ENCODE peak calls at places on chromosomes 13 and 19, in seven cellular contexts. C is GM23338; N is IMR-90; H is retinal pigment epithelial cell; O is cardiac fibroblast; J is CD4-positive, alpha-beta T cell; V is Calu3. U is an unnamed sample.

GRCh38 chr13:21885714-21886224 is 214.9 kb downstream of the FGF9 start:
- DNase-seq in C (no peak), N (no peak), H (no peak), O (no peak), J (no peak), V (no peak), U (no peak)

GRCh38 chr19:18044825-18045304 is 36.9 kb downstream of the ARRDC2 start:
- DNase-seq in C (peak), N (peak), H (no peak), O (peak), J (peak), V (peak), U (peak)

GRCh38 chr13:46675016-46675415 is 121.9 kb downstream of the ESD start:
- DNase-seq in C (no peak), N (no peak), H (no peak), O (no peak), J (no peak), V (no peak), U (no peak)

GRCh38 chr19:27974082-27974513 is 1238.9 kb downstream of the UQCRFS1 start:
- DNase-seq in C (peak), N (no peak), H (peak), O (peak), J (no peak), V (peak), U (peak)

GRCh38 chr13:22828081-22828480 is 352.7 kb upstream of the SGCG start:
- DNase-seq in C (no peak), N (peak), H (peak), O (no peak), J (no peak), V (no peak), U (no peak)

GRCh38 chr13:44024496-44025155 is 144.9 kb downstream of the LACC1 start:
- DNase-seq in C (no peak), N (no peak), H (no peak), O (no peak), J (no peak), V (no peak), U (no peak)

GRCh38 chr13:75934889-75935288 is 298.8 kb downstream of the LMO7 start:
- DNase-seq in C (no peak), N (peak), H (no peak), O (no peak), J (no peak), V (no peak), U (no peak)

GRCh38 chr13:75685239-75685697 is 49.1 kb downstream of the LMO7 start:
- DNase-seq in C (peak), N (peak), H (no peak), O (peak), J (no peak), V (no peak), U (peak)

GRCh38 chr19:20278342-20278741 is 111.3 kb downstream of the ZNF486 start:
- DNase-seq in C (peak), N (no peak), H (peak), O (no peak), J (no peak), V (peak), U (no peak)

GRCh38 chr19:4208385-4209094 is 20.8 kb upstream of the EBI3 start:
- DNase-seq in C (peak), N (peak), H (no peak), O (peak), J (no peak), V (peak), U (peak)

GRCh38 chr13:52808842-52809219 is 39.6 kb downstream of the PCDH8 start:
- DNase-seq in C (no peak), N (no peak), H (no peak), O (no peak), J (no peak), V (no peak), U (no peak)

GRCh38 chr19:41706741-41707501 is 1.5 kb upstream of the CEACAM5 start:
- DNase-seq in C (peak), N (no peak), H (no peak), O (peak), J (peak), V (peak), U (peak)

GRCh38 chr19:41930926-41931592 is 2.8 kb upstream of the ERFL start:
- DNase-seq in C (peak), N (no peak), H (no peak), O (peak), J (no peak), V (no peak), U (no peak)

GRCh38 chr13:93233997-93234416 is 7.4 kb downstream of the GPC6 start:
- DNase-seq in C (peak), N (no peak), H (no peak), O (no peak), J (no peak), V (no peak), U (no peak)
- TF ChIP-seq CTCF in C (peak), N (no peak), H (peak), O (no peak), J (no peak), V (no peak), U (no peak)

GRCh38 chr19:40284501-40285352 is at the start of gene AKT2:
- DNase-seq in C (peak), N (peak), H (no peak), O (peak), J (peak), V (peak), U (peak)

GRCh38 chr19:40284251-40284500 is 969 bp downstream of the AKT2 start:
- DNase-seq in C (no peak), N (no peak), H (no peak), O (no peak), J (no peak), V (no peak), U (no peak)

GRCh38 chr19:40282920-40283319 is 2.2 kb downstream of the AKT2 start:
- DNase-seq in C (no peak), N (peak), H (peak), O (no peak), J (no peak), V (no peak), U (no peak)

GRCh38 chr19:40282209-40282580 is 3.0 kb downstream of the AKT2 start:
- DNase-seq in C (no peak), N (no peak), H (no peak), O (no peak), J (no peak), V (no peak), U (no peak)

GRCh38 chr19:40283414-40284250 is 1.5 kb downstream of the AKT2 start:
- DNase-seq in C (no peak), N (peak), H (no peak), O (peak), J (no peak), V (no peak), U (peak)
- TF ChIP-seq CTCF in C (no peak), N (no peak), H (no peak), O (no peak), J (no peak), V (no peak), U (no peak)

DNA sequence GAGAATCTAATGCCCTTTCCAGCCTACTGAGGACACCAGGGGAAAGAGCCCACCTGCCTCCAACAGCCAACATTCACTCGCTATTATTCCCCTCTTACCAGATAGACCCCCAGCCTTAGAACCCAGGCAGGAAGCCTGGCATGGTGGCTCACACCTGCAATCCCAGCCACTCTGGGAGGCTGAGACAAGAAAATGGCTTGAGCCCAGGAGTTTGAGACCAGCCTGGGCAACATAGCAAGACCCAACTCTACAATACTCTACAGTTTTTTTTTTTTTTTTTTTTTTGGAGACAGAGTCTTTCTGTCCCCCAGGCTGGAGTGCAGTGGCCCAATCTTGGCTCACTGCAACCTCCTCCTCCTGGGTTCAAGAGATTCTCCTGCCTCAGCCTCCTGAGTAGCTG is 3.5 kb upstream of the LMNB2 start:
- DNase-seq in C (no peak), N (no peak), H (no peak), O (no peak), J (no peak), V (no peak), U (no peak)
- TF ChIP-seq CTCF in C (no peak), N (no peak), H (no peak), O (no peak), J (no peak), V (no peak), U (no peak)

GRCh38 chr13:98349731-98350305 is 172.7 kb upstream of the RNF113B start:
- DNase-seq in C (peak), N (no peak), H (no peak), O (no peak), J (no peak), V (no peak), U (no peak)
- TF ChIP-seq CTCF in C (peak), N (no peak), H (peak), O (no peak), J (no peak), V (no peak), U (peak)

DNA sequence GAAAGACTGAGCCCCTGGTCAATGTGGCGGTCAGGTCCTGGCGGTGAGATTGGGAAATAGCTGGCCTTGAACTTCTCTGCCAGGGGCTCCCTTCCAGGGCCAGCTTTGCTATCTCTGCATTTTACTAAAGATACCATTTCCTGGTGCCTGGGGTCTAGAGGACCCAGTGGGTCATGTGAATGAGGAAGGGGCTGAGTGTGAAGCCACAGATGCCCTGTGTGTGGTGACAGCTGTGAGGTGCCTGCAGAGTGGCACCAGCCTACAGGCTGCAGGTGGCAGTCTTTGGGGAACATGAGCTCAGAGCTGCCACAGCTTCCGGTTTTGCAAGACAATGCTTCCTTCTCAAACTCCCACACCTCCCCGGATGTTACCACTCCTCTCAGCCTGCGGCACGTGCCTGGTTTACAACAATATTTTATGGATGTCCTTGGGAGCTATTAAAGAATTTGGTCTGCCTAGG is 5.2 kb upstream of the MLNR start:
- DNase-seq in C (peak), N (peak), H (no peak), O (peak), J (no peak), V (peak), U (peak)
- TF ChIP-seq CTCF in C (peak), N (no peak), H (peak), O (no peak), J (peak), V (no peak), U (peak)

U was measured in fibroblast of pulmonary artery.